ENCODE peak calls at places on chromosomes 1 and 21, in eight cellular contexts. One of them, this sample, is unnamed.

GRCh38 chr1:228156941-228157351 is 7.2 kb downstream of the GJC2 start:
- DNase-seq in GM04504: no peak
- DNase-seq in stimulated activated CD8-positive, alpha-beta memory T cell treated with anti-CD3 and anti-CD28 coated beads, Interleukin-4, amount 100 ng/mL, for 24 hours: no peak
- DNase-seq in activated CD4-positive, alpha-beta T cell treated with anti-CD3 and anti-CD28 coated beads, Interleukin-2, amount 50 U/mL, for 4 hours: no peak
- DNase-seq in GM23338: no peak
- DNase-seq in CD8-positive, alpha-beta memory T cell: peak; percentile 44
- DNase-seq in esophagus squamous epithelium: no peak
- DNase-seq in retina: no peak
- DNase-seq in this sample: no peak

GRCh38 chr1:6738987-6739386 is 37.4 kb upstream of the DNAJC11 start:
- DNase-seq in activated CD4-positive, alpha-beta T cell treated with anti-CD3 and anti-CD28 coated beads, Interleukin-2, amount 50 U/mL, for 4 hours: no peak
- DNase-seq in GM23338: no peak
- DNase-seq in CD8-positive, alpha-beta memory T cell: no peak
- DNase-seq in GM04504: no peak
- DNase-seq in retina: no peak
- DNase-seq in esophagus squamous epithelium: no peak
- DNase-seq in stimulated activated CD8-positive, alpha-beta memory T cell treated with anti-CD3 and anti-CD28 coated beads, Interleukin-4, amount 100 ng/mL, for 24 hours: no peak
- DNase-seq in this sample: no peak

GRCh38 chr1:3237994-3238704 is 169.1 kb downstream of the PRDM16 start:
- DNase-seq in stimulated activated CD8-positive, alpha-beta memory T cell treated with anti-CD3 and anti-CD28 coated beads, Interleukin-4, amount 100 ng/mL, for 24 hours: no peak
- DNase-seq in CD8-positive, alpha-beta memory T cell: no peak
- DNase-seq in GM04504: no peak
- DNase-seq in retina: no peak
- DNase-seq in esophagus squamous epithelium: no peak
- DNase-seq in GM23338: no peak
- DNase-seq in activated CD4-positive, alpha-beta T cell treated with anti-CD3 and anti-CD28 coated beads, Interleukin-2, amount 50 U/mL, for 4 hours: no peak
- DNase-seq in this sample: no peak

GRCh38 chr1:84632975-84633427 is 57.3 kb downstream of the SSX2IP start:
- DNase-seq in CD8-positive, alpha-beta memory T cell: no peak
- DNase-seq in stimulated activated CD8-positive, alpha-beta memory T cell treated with anti-CD3 and anti-CD28 coated beads, Interleukin-4, amount 100 ng/mL, for 24 hours: no peak
- DNase-seq in retina: no peak
- DNase-seq in activated CD4-positive, alpha-beta T cell treated with anti-CD3 and anti-CD28 coated beads, Interleukin-2, amount 50 U/mL, for 4 hours: no peak
- DNase-seq in esophagus squamous epithelium: no peak
- DNase-seq in GM04504: peak; percentile 30
- DNase-seq in GM23338: no peak
- DNase-seq in this sample: no peak

GRCh38 chr1:108708726-108709660 is 3.7 kb upstream of the FNDC7 start:
- DNase-seq in activated CD4-positive, alpha-beta T cell treated with anti-CD3 and anti-CD28 coated beads, Interleukin-2, amount 50 U/mL, for 4 hours: peak; percentile 63
- DNase-seq in GM04504: no peak
- DNase-seq in GM23338: peak; percentile 80
- DNase-seq in CD8-positive, alpha-beta memory T cell: peak; percentile 81
- DNase-seq in esophagus squamous epithelium: no peak
- DNase-seq in retina: no peak
- DNase-seq in stimulated activated CD8-positive, alpha-beta memory T cell treated with anti-CD3 and anti-CD28 coated beads, Interleukin-4, amount 100 ng/mL, for 24 hours: peak; percentile 32
- DNase-seq in this sample: peak; percentile 79

GRCh38 chr1:185598326-185598725 is 135.9 kb upstream of the HMCN1 start:
- DNase-seq in esophagus squamous epithelium: no peak
- DNase-seq in GM23338: no peak
- DNase-seq in CD8-positive, alpha-beta memory T cell: no peak
- DNase-seq in retina: no peak
- DNase-seq in activated CD4-positive, alpha-beta T cell treated with anti-CD3 and anti-CD28 coated beads, Interleukin-2, amount 50 U/mL, for 4 hours: no peak
- DNase-seq in stimulated activated CD8-positive, alpha-beta memory T cell treated with anti-CD3 and anti-CD28 coated beads, Interleukin-4, amount 100 ng/mL, for 24 hours: no peak
- DNase-seq in GM04504: no peak
- DNase-seq in this sample: no peak

GRCh38 chr1:15094719-15095491 is 58.6 kb upstream of the TMEM51 start:
- DNase-seq in GM04504: no peak
- DNase-seq in retina: no peak
- DNase-seq in esophagus squamous epithelium: no peak
- DNase-seq in stimulated activated CD8-positive, alpha-beta memory T cell treated with anti-CD3 and anti-CD28 coated beads, Interleukin-4, amount 100 ng/mL, for 24 hours: no peak
- DNase-seq in activated CD4-positive, alpha-beta T cell treated with anti-CD3 and anti-CD28 coated beads, Interleukin-2, amount 50 U/mL, for 4 hours: no peak
- DNase-seq in GM23338: no peak
- DNase-seq in CD8-positive, alpha-beta memory T cell: peak; percentile 41
- DNase-seq in this sample: no peak

GRCh38 chr21:35329940-35330670 is 281.0 kb upstream of the RUNX1 start:
- DNase-seq in GM23338: no peak
- DNase-seq in esophagus squamous epithelium: no peak
- DNase-seq in stimulated activated CD8-positive, alpha-beta memory T cell treated with anti-CD3 and anti-CD28 coated beads, Interleukin-4, amount 100 ng/mL, for 24 hours: no peak
- DNase-seq in CD8-positive, alpha-beta memory T cell: no peak
- DNase-seq in retina: no peak
- DNase-seq in GM04504: no peak
- DNase-seq in activated CD4-positive, alpha-beta T cell treated with anti-CD3 and anti-CD28 coated beads, Interleukin-2, amount 50 U/mL, for 4 hours: no peak
- DNase-seq in this sample: no peak

GRCh38 chr1:30664103-30664755 is 59.2 kb downstream of the MATN1 start:
- DNase-seq in esophagus squamous epithelium: no peak
- DNase-seq in stimulated activated CD8-positive, alpha-beta memory T cell treated with anti-CD3 and anti-CD28 coated beads, Interleukin-4, amount 100 ng/mL, for 24 hours: no peak
- DNase-seq in activated CD4-positive, alpha-beta T cell treated with anti-CD3 and anti-CD28 coated beads, Interleukin-2, amount 50 U/mL, for 4 hours: no peak
- DNase-seq in CD8-positive, alpha-beta memory T cell: no peak
- DNase-seq in GM23338: no peak
- DNase-seq in GM04504: no peak
- DNase-seq in retina: no peak
- DNase-seq in this sample: no peak

GRCh38 chr1:27594542-27595510 is 9.1 kb downstream of the AHDC1 start:
- DNase-seq in activated CD4-positive, alpha-beta T cell treated with anti-CD3 and anti-CD28 coated beads, Interleukin-2, amount 50 U/mL, for 4 hours: no peak
- DNase-seq in GM04504: peak; percentile 48
- DNase-seq in esophagus squamous epithelium: no peak
- DNase-seq in CD8-positive, alpha-beta memory T cell: no peak
- DNase-seq in GM23338: no peak
- DNase-seq in retina: peak; percentile 50
- DNase-seq in stimulated activated CD8-positive, alpha-beta memory T cell treated with anti-CD3 and anti-CD28 coated beads, Interleukin-4, amount 100 ng/mL, for 24 hours: no peak
- DNase-seq in this sample: no peak

GRCh38 chr1:26932536-26932935 is 11.0 kb downstream of the NUDC start:
- DNase-seq in stimulated activated CD8-positive, alpha-beta memory T cell treated with anti-CD3 and anti-CD28 coated beads, Interleukin-4, amount 100 ng/mL, for 24 hours: no peak
- DNase-seq in activated CD4-positive, alpha-beta T cell treated with anti-CD3 and anti-CD28 coated beads, Interleukin-2, amount 50 U/mL, for 4 hours: no peak
- DNase-seq in retina: no peak
- DNase-seq in GM04504: no peak
- DNase-seq in CD8-positive, alpha-beta memory T cell: no peak
- DNase-seq in GM23338: no peak
- DNase-seq in esophagus squamous epithelium: no peak
- DNase-seq in this sample: no peak

GRCh38 chr1:76576876-76577817 is 290.1 kb upstream of the ST6GALNAC5 start:
- DNase-seq in GM23338: no peak
- DNase-seq in GM04504: no peak
- DNase-seq in CD8-positive, alpha-beta memory T cell: no peak
- DNase-seq in esophagus squamous epithelium: no peak
- DNase-seq in stimulated activated CD8-positive, alpha-beta memory T cell treated with anti-CD3 and anti-CD28 coated beads, Interleukin-4, amount 100 ng/mL, for 24 hours: no peak
- DNase-seq in retina: peak; percentile 31
- DNase-seq in activated CD4-positive, alpha-beta T cell treated with anti-CD3 and anti-CD28 coated beads, Interleukin-2, amount 50 U/mL, for 4 hours: no peak
- DNase-seq in this sample: no peak

GRCh38 chr1:21292991-21293536 is 2.8 kb upstream of the ECE1 start:
- DNase-seq in GM23338: no peak
- DNase-seq in CD8-positive, alpha-beta memory T cell: peak; percentile 60
- DNase-seq in stimulated activated CD8-positive, alpha-beta memory T cell treated with anti-CD3 and anti-CD28 coated beads, Interleukin-4, amount 100 ng/mL, for 24 hours: peak; percentile 44
- DNase-seq in GM04504: no peak
- DNase-seq in retina: no peak
- DNase-seq in esophagus squamous epithelium: no peak
- DNase-seq in activated CD4-positive, alpha-beta T cell treated with anti-CD3 and anti-CD28 coated beads, Interleukin-2, amount 50 U/mL, for 4 hours: peak; percentile 34
- DNase-seq in this sample: peak; percentile 82

GRCh38 chr1:221740260-221740830 is 1.5 kb downstream of the DUSP10 start:
- DNase-seq in stimulated activated CD8-positive, alpha-beta memory T cell treated with anti-CD3 and anti-CD28 coated beads, Interleukin-4, amount 100 ng/mL, for 24 hours: no peak
- DNase-seq in CD8-positive, alpha-beta memory T cell: no peak
- DNase-seq in retina: no peak
- DNase-seq in activated CD4-positive, alpha-beta T cell treated with anti-CD3 and anti-CD28 coated beads, Interleukin-2, amount 50 U/mL, for 4 hours: no peak
- DNase-seq in esophagus squamous epithelium: no peak
- DNase-seq in GM04504: no peak
- DNase-seq in GM23338: no peak
- DNase-seq in this sample: no peak

GRCh38 chr1:227869851-227870305 is 54.4 kb downstream of the PRSS38 start:
- DNase-seq in stimulated activated CD8-positive, alpha-beta memory T cell treated with anti-CD3 and anti-CD28 coated beads, Interleukin-4, amount 100 ng/mL, for 24 hours: no peak
- DNase-seq in activated CD4-positive, alpha-beta T cell treated with anti-CD3 and anti-CD28 coated beads, Interleukin-2, amount 50 U/mL, for 4 hours: no peak
- DNase-seq in CD8-positive, alpha-beta memory T cell: peak; percentile 47
- DNase-seq in esophagus squamous epithelium: no peak
- DNase-seq in GM23338: no peak
- DNase-seq in retina: no peak
- DNase-seq in GM04504: peak; percentile 44
- DNase-seq in this sample: no peak

GRCh38 chr1:1907098-1907736 is 7.8 kb upstream of the CALML6 start:
- DNase-seq in retina: no peak
- DNase-seq in stimulated activated CD8-positive, alpha-beta memory T cell treated with anti-CD3 and anti-CD28 coated beads, Interleukin-4, amount 100 ng/mL, for 24 hours: no peak
- DNase-seq in esophagus squamous epithelium: no peak
- DNase-seq in activated CD4-positive, alpha-beta T cell treated with anti-CD3 and anti-CD28 coated beads, Interleukin-2, amount 50 U/mL, for 4 hours: no peak
- DNase-seq in CD8-positive, alpha-beta memory T cell: peak; percentile 46
- DNase-seq in GM23338: no peak
- DNase-seq in GM04504: no peak
- DNase-seq in this sample: no peak

GRCh38 chr1:17441265-17441992 is 2.0 kb upstream of the RCC2 start:
- DNase-seq in GM23338: peak; percentile 59
- DNase-seq in GM04504: no peak
- DNase-seq in activated CD4-positive, alpha-beta T cell treated with anti-CD3 and anti-CD28 coated beads, Interleukin-2, amount 50 U/mL, for 4 hours: no peak
- DNase-seq in stimulated activated CD8-positive, alpha-beta memory T cell treated with anti-CD3 and anti-CD28 coated beads, Interleukin-4, amount 100 ng/mL, for 24 hours: no peak
- DNase-seq in CD8-positive, alpha-beta memory T cell: no peak
- DNase-seq in retina: no peak
- DNase-seq in esophagus squamous epithelium: no peak
- DNase-seq in this sample: peak; percentile 54

GRCh38 chr1:203368624-203369451 is 17.9 kb upstream of the FMOD start:
- DNase-seq in activated CD4-positive, alpha-beta T cell treated with anti-CD3 and anti-CD28 coated beads, Interleukin-2, amount 50 U/mL, for 4 hours: no peak
- DNase-seq in GM23338: no peak
- DNase-seq in retina: no peak
- DNase-seq in stimulated activated CD8-positive, alpha-beta memory T cell treated with anti-CD3 and anti-CD28 coated beads, Interleukin-4, amount 100 ng/mL, for 24 hours: no peak
- DNase-seq in GM04504: peak; percentile 85
- DNase-seq in CD8-positive, alpha-beta memory T cell: no peak
- DNase-seq in esophagus squamous epithelium: no peak
- DNase-seq in this sample: no peak

GRCh38 chr1:29202053-29202452 is 20.4 kb upstream of the SRSF4 start:
- DNase-seq in CD8-positive, alpha-beta memory T cell: peak; percentile 2
- DNase-seq in activated CD4-positive, alpha-beta T cell treated with anti-CD3 and anti-CD28 coated beads, Interleukin-2, amount 50 U/mL, for 4 hours: no peak
- DNase-seq in retina: no peak
- DNase-seq in stimulated activated CD8-positive, alpha-beta memory T cell treated with anti-CD3 and anti-CD28 coated beads, Interleukin-4, amount 100 ng/mL, for 24 hours: no peak
- DNase-seq in esophagus squamous epithelium: no peak
- DNase-seq in GM23338: no peak
- DNase-seq in GM04504: no peak
- DNase-seq in this sample: no peak

GRCh38 chr1:230231739-230232075 is 164.7 kb downstream of the GALNT2 start:
- DNase-seq in retina: no peak
- DNase-seq in esophagus squamous epithelium: no peak
- DNase-seq in CD8-positive, alpha-beta memory T cell: no peak
- DNase-seq in GM04504: no peak
- DNase-seq in GM23338: peak; percentile 38
- DNase-seq in stimulated activated CD8-positive, alpha-beta memory T cell treated with anti-CD3 and anti-CD28 coated beads, Interleukin-4, amount 100 ng/mL, for 24 hours: no peak
- DNase-seq in activated CD4-positive, alpha-beta T cell treated with anti-CD3 and anti-CD28 coated beads, Interleukin-2, amount 50 U/mL, for 4 hours: no peak
- DNase-seq in this sample: no peak

GRCh38 chr1:246065592-246065991 is 441.5 kb downstream of the SMYD3 start:
- DNase-seq in GM23338: peak; percentile 60
- DNase-seq in esophagus squamous epithelium: no peak
- DNase-seq in retina: no peak
- DNase-seq in activated CD4-positive, alpha-beta T cell treated with anti-CD3 and anti-CD28 coated beads, Interleukin-2, amount 50 U/mL, for 4 hours: no peak
- DNase-seq in CD8-positive, alpha-beta memory T cell: no peak
- DNase-seq in GM04504: no peak
- DNase-seq in stimulated activated CD8-positive, alpha-beta memory T cell treated with anti-CD3 and anti-CD28 coated beads, Interleukin-4, amount 100 ng/mL, for 24 hours: no peak
- DNase-seq in this sample: no peak

GRCh38 chr1:160904783-160905616 is 20.0 kb upstream of the ITLN1 start:
- DNase-seq in esophagus squamous epithelium: no peak
- DNase-seq in CD8-positive, alpha-beta memory T cell: no peak
- DNase-seq in activated CD4-positive, alpha-beta T cell treated with anti-CD3 and anti-CD28 coated beads, Interleukin-2, amount 50 U/mL, for 4 hours: no peak
- DNase-seq in GM23338: no peak
- DNase-seq in GM04504: no peak
- DNase-seq in retina: no peak
- DNase-seq in stimulated activated CD8-positive, alpha-beta memory T cell treated with anti-CD3 and anti-CD28 coated beads, Interleukin-4, amount 100 ng/mL, for 24 hours: no peak
- DNase-seq in this sample: no peak

This sample was measured in stimulated activated effector memory CD8-positive, alpha-beta T cell treated with anti-CD3 and anti-CD28 coated beads, Interleukin-12 subunit alpha, Interleukin-12 subunit beta, amount 100 ng/mL, for 72 hours.